ENCODE peak calls at places on chromosome 13, in seven cellular contexts. J is CD4-positive, alpha-beta T cell; H is progenitor cell of endocrine pancreas; I is PC-3; S is astrocyte; P is suprapubic skin; U is GM12878. C is an unnamed sample.

GRCh38 chr13:105805866-105806265 is 729.6 kb downstream of the EFNB2 start:
- DNase-seq in J (no peak), H (no peak), I (no peak), S (no peak), P (no peak), U (no peak), C (no peak)

GRCh38 chr13:39364797-39365468 is 238.1 kb downstream of the LHFPL6 start:
- DNase-seq in J (no peak), H (no peak), I (peak), S (peak), P (no peak), U (no peak), C (no peak)

GRCh38 chr13:45238945-45239795 is 38.3 kb upstream of the KCTD4 start:
- DNase-seq in J (no peak), H (no peak), I (no peak), S (peak), P (no peak), U (no peak), C (no peak)

GRCh38 chr13:36421447-36421846 is 10.8 kb upstream of the CCNA1 start:
- DNase-seq in J (no peak), H (no peak), I (peak), S (peak), P (no peak), U (no peak), C (no peak)

GRCh38 chr13:21124853-21125252 is 51.5 kb downstream of the SKA3 start:
- DNase-seq in J (no peak), H (no peak), I (peak), S (peak), P (no peak), U (no peak), C (no peak)

GRCh38 chr13:76148926-76149325 is 512.8 kb downstream of the LMO7 start:
- DNase-seq in J (no peak), H (no peak), I (peak), S (peak), P (no peak), U (no peak), C (no peak)

GRCh38 chr13:33637978-33638743 is 179.8 kb upstream of the RFC3 start:
- DNase-seq in J (no peak), H (no peak), I (peak), S (peak), P (no peak), U (no peak), C (no peak)

GRCh38 chr13:108609353-108609752 is 20.1 kb upstream of the MYO16 start:
- DNase-seq in J (no peak), H (no peak), I (peak), S (peak), P (no peak), U (no peak), C (no peak)

GRCh38 chr13:99421758-99422555 is 79.3 kb upstream of the TM9SF2 start:
- DNase-seq in J (no peak), H (no peak), I (no peak), S (no peak), P (peak), U (no peak), C (no peak)

GRCh38 chr13:45826741-45827140 is 24.8 kb downstream of the SIAH3 start:
- DNase-seq in J (no peak), H (no peak), I (no peak), S (no peak), P (no peak), U (peak), C (peak)

GRCh38 chr13:27001705-27002104 is 169.9 kb downstream of the USP12 start:
- DNase-seq in J (no peak), H (no peak), I (no peak), S (no peak), P (peak), U (no peak), C (no peak)

GRCh38 chr13:43132228-43132627 is 108.8 kb downstream of the DNAJC15 start:
- DNase-seq in J (no peak), H (no peak), I (peak), S (peak), P (no peak), U (no peak), C (peak)

GRCh38 chr13:113468461-113469147 is 15.3 kb upstream of the ADPRHL1 start:
- DNase-seq in J (no peak), H (no peak), I (no peak), S (no peak), P (no peak), U (no peak), C (no peak)

GRCh38 chr13:24891476-24892108 is 127.6 kb downstream of the RNF17 start:
- DNase-seq in J (no peak), H (no peak), I (no peak), S (no peak), P (no peak), U (no peak), C (no peak)

GRCh38 chr13:98657506-98658085 is 80.7 kb upstream of the STK24 start:
- DNase-seq in J (no peak), H (no peak), I (no peak), S (no peak), P (no peak), U (no peak), C (no peak)

GRCh38 chr13:24648271-24648670 is 31.9 kb upstream of the ATP12A start:
- DNase-seq in J (no peak), H (no peak), I (no peak), S (no peak), P (no peak), U (no peak), C (no peak)

GRCh38 chr13:106424805-106425204 is 110.7 kb downstream of the EFNB2 start:
- DNase-seq in J (no peak), H (no peak), I (peak), S (no peak), P (no peak), U (no peak), C (no peak)

GRCh38 chr13:96141032-96141431 is 51.1 kb downstream of the HS6ST3 start:
- DNase-seq in J (no peak), H (no peak), I (peak), S (peak), P (no peak), U (no peak), C (no peak)

GRCh38 chr13:114146173-114146572 is 13.8 kb upstream of the RASA3 start:
- DNase-seq in J (no peak), H (no peak), I (no peak), S (no peak), P (no peak), U (no peak), C (no peak)

GRCh38 chr13:77810891-77811290 is 107.7 kb downstream of the EDNRB start:
- DNase-seq in J (no peak), H (no peak), I (peak), S (no peak), P (no peak), U (no peak), C (no peak)

GRCh38 chr13:77811981-77812380 is 106.7 kb downstream of the EDNRB start:
- DNase-seq in J (no peak), H (no peak), I (no peak), S (no peak), P (no peak), U (no peak), C (no peak)

GRCh38 chr13:77815330-77815729 is 103.3 kb downstream of the EDNRB start:
- DNase-seq in J (no peak), H (no peak), I (peak), S (no peak), P (no peak), U (no peak), C (no peak)

DNA sequence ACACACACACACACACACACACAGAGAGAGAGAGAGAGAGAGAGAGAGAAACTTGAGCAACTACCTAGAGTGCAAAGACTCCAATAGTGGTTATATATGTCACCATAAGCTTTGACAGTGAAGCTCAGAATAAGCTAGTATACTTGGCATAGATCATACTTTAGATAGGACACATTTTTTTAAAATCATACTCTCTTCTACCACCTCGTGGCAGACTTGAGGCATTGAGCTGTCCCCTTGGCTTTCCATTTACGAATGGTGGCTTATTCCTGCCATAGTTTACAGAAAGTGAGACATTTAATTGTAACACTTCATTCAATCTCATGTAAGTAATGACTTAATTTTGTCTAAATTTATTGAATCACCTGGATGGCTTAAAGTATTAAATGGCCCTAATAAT is 108.2 kb downstream of the EDNRB start:
- DNase-seq in J (no peak), H (no peak), I (peak), S (peak), P (no peak), U (no peak), C (peak)
- TF ChIP-seq CTCF in J (no peak), H (peak), I (peak), S (peak), P (no peak), U (peak), C (peak)

DNA sequence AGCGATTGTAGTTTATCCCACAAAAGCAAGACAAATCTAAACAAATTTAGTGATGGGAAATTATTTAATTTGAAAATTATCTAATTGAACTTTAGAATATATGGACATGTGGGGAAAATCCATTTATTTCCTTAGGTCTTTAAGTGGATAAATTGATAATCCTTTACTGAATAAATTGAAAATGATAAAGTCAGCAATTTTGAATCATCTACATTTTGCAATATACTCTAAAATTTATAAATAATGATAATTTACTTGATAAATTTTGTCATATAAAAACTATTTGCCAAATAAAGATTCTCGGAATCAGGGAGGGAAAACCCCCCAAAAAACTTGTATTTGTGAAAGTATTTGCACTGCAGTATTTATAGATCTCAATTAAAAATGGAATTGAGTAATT is 875.3 kb upstream of the SLITRK5 start:
- DNase-seq in J (no peak), H (no peak), I (no peak), S (no peak), P (no peak), U (no peak), C (no peak)
- TF ChIP-seq CTCF in J (no peak), H (no peak), I (no peak), S (no peak), P (no peak), U (no peak), C (no peak)

DNA sequence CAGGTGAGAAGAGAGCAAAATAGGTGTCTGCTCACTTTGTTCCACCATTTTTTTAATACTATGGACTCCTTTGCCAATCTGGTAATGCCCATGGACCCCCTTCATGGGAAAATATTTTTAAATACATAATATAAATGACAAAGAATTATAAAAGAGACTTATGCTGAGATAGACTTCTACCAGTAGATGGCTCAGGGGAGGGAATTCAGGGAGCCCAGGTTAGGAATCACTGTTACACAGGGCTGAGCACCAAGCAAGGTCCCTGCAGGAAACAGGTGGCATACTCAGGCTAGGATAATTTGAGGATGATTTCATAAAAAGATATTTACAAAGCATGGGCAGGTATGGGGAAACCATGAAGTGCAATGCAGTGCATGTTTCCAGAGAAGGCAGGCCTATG is 525.9 kb downstream of the FGF9 start:
- DNase-seq in J (no peak), H (no peak), I (no peak), S (no peak), P (no peak), U (no peak), C (no peak)
- TF ChIP-seq CTCF in J (no peak), H (no peak), I (no peak), S (no peak), P (no peak), U (no peak), C (no peak)

GRCh38 chr13:49679244-49679643 is 12.0 kb downstream of the EBPL start:
- DNase-seq in J (no peak), H (no peak), I (no peak), S (no peak), P (no peak), U (no peak), C (peak)
- TF ChIP-seq CTCF in J (no peak), H (no peak), I (peak), S (peak), P (no peak), U (no peak), C (peak)

DNA sequence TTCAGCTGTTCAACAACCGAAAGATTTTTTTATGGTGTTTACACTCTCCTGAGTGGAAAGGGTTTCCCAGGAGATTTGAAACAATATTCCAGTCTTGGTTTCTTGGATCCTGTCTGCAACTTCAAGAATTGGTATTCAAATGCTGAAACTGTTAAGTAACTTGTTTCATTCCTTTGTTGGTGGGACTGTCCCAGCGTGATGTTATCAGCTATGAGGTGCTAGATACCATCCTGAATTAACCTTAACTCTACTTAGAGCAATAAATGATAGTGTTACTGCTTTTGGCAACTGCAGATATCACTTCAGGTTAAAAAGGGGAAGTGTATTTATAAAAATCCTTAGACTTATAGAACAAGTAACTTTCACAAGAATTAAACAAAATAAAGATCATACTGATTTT is 78.5 kb upstream of the DIAPH3 start:
- DNase-seq in J (no peak), H (no peak), I (no peak), S (no peak), P (no peak), U (no peak), C (no peak)
- TF ChIP-seq CTCF in J (no peak), H (no peak), I (no peak), S (no peak), P (no peak), U (no peak), C (no peak)

GRCh38 chr13:37640499-37640898 is 41.9 kb upstream of the POSTN start:
- DNase-seq in J (no peak), H (no peak), I (peak), S (peak), P (no peak), U (no peak), C (no peak)
- TF ChIP-seq CTCF in J (no peak), H (peak), I (peak), S (peak), P (no peak), U (no peak), C (no peak)

GRCh38 chr13:79246575-79246949 is 159.5 kb downstream of the RBM26 start:
- DNase-seq in J (no peak), H (no peak), I (peak), S (no peak), P (no peak), U (no peak), C (peak)
- TF ChIP-seq CTCF in J (no peak), H (no peak), I (no peak), S (no peak), P (no peak), U (peak), C (peak)

GRCh38 chr13:87923713-87924112 is 252.5 kb downstream of the SLITRK5 start:
- DNase-seq in J (no peak), H (no peak), I (no peak), S (no peak), P (no peak), U (no peak), C (no peak)

GRCh38 chr13:87919956-87920355 is 248.8 kb downstream of the SLITRK5 start:
- DNase-seq in J (no peak), H (no peak), I (no peak), S (no peak), P (no peak), U (no peak), C (no peak)

DNA sequence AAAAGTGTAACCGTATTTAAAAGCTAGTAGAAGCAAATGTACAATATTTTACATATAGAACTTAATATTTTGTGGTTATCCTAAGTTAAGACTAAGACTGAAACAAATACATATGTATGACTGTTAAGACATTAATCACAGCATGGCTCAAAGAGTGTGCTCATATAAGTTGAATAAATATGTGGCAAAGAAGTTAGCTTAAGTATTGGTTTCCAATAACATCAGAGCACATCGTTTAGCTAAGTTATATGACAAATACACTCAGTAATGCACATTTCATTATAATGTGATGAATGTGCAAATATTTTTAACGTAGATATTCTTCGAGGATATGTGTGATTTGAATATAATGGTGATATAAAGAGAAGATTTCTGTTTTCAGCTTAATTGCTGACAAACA is 253.8 kb downstream of the SLITRK5 start:
- DNase-seq in J (no peak), H (no peak), I (peak), S (no peak), P (no peak), U (no peak), C (no peak)
- TF ChIP-seq CTCF in J (no peak), H (no peak), I (no peak), S (no peak), P (no peak), U (no peak), C (no peak)

DNA sequence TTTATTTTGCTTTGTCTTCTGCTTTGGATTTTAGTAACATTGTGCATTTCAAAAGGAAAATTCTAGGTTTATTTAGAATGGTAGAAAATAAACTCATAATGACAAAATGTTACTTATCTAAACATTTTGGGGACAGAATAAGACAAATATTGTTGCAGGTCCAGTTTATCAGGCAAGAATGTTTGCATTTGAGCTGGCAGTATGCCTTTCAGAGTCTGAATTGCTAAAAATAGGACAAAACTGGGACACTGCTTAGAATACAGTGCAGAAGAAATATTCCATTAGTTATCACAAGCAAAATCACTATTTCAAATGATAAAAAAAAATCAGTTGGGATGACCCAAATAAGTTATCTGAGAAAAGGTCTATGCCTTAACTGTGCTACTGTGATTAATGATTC is 870.3 kb upstream of the MIR17HG start:
- DNase-seq in J (no peak), H (no peak), I (no peak), S (no peak), P (no peak), U (no peak), C (no peak)
- TF ChIP-seq CTCF in J (no peak), H (no peak), I (no peak), S (no peak), P (no peak), U (no peak), C (no peak)

C was measured in GM13977.